ENCODE peak calls at places on chromosomes 16 and 17, in eight cellular contexts. M is choroid plexus epithelial cell; J is CD8-positive, alpha-beta T cell; L is dorsolateral prefrontal cortex; T is cardiac muscle cell; N is colonic mucosa; V is A549; Z is naive thymus-derived CD4-positive, alpha-beta T cell. C is an unnamed sample.

GRCh38 chr17:40090234-40091111 is 9.9 kb downstream of the NR1D1 start:
- DNase-seq in M (no peak), J (no peak), L (no peak), T (no peak), N (no peak), V (no peak), Z (no peak), C (no peak)

GRCh38 chr16:68778551-68779231 is 41.6 kb downstream of the CDH1 start:
- DNase-seq in M (peak; percentile 32), J (no peak), L (no peak), T (no peak), N (peak; percentile 43), V (no peak), Z (no peak), C (no peak)

GRCh38 chr17:36055921-36056320 is 8.2 kb upstream of the CCL18 start:
- DNase-seq in M (no peak), J (no peak), L (no peak), T (no peak), N (no peak), V (no peak), Z (no peak), C (no peak)

GRCh38 chr17:12074346-12074745 is 53.7 kb downstream of the MAP2K4 start:
- DNase-seq in M (no peak), J (no peak), L (no peak), T (no peak), N (no peak), V (no peak), Z (no peak), C (no peak)

GRCh38 chr17:13513039-13513405 is 88.7 kb downstream of the HS3ST3A1 start:
- DNase-seq in M (peak; percentile 64), J (no peak), L (no peak), T (peak; percentile 71), N (no peak), V (no peak), Z (no peak), C (no peak)

GRCh38 chr16:88628512-88628974 is 9.8 kb upstream of the IL17C start:
- DNase-seq in M (peak; percentile 26), J (no peak), L (no peak), T (peak; percentile 20), N (no peak), V (peak; percentile 54), Z (no peak), C (no peak)

GRCh38 chr17:77526728-77527355 is 386.1 kb downstream of the SEC14L1 start:
- DNase-seq in M (no peak), J (no peak), L (peak; percentile 51), T (no peak), N (no peak), V (no peak), Z (no peak), C (no peak)

GRCh38 chr16:380837-381787 is 666 bp downstream of the PGAP6 start:
- DNase-seq in M (no peak), J (no peak), L (no peak), T (no peak), N (peak; percentile 55), V (no peak), Z (no peak), C (no peak)

GRCh38 chr16:51851111-51851510 is 695.8 kb downstream of the TOX3 start:
- DNase-seq in M (no peak), J (no peak), L (no peak), T (no peak), N (no peak), V (no peak), Z (no peak), C (no peak)

GRCh38 chr17:7748098-7748775 is 30.7 kb downstream of the DNAH2 start:
- DNase-seq in M (peak; percentile 55), J (no peak), L (no peak), T (peak; percentile 88), N (no peak), V (no peak), Z (no peak), C (peak; percentile 14)

GRCh38 chr16:23365602-23366240 is 63.6 kb downstream of the SCNN1B start:
- DNase-seq in M (no peak), J (no peak), L (no peak), T (peak; percentile 2), N (no peak), V (peak; percentile 40), Z (no peak), C (no peak)

GRCh38 chr16:750454-750853 is 9.7 kb upstream of the CIAO3 start:
- DNase-seq in M (no peak), J (no peak), L (no peak), T (no peak), N (no peak), V (no peak), Z (no peak), C (no peak)

GRCh38 chr17:62692721-62693431 is 65.4 kb downstream of the MRC2 start:
- DNase-seq in M (peak; percentile 50), J (no peak), L (no peak), T (peak; percentile 54), N (no peak), V (peak; percentile 51), Z (no peak), C (no peak)

GRCh38 chr17:50952889-50953288 is 86.7 kb upstream of the TOB1 start:
- DNase-seq in M (no peak), J (no peak), L (peak; percentile 31), T (no peak), N (no peak), V (no peak), Z (no peak), C (no peak)

GRCh38 chr16:19810817-19811731 is 73.6 kb downstream of the GPRC5B start:
- DNase-seq in M (peak; percentile 88), J (no peak), L (no peak), T (peak; percentile 84), N (no peak), V (peak; percentile 88), Z (no peak), C (peak; percentile 84)

GRCh38 chr16:82653550-82654511 is 27.1 kb downstream of the CDH13 start:
- DNase-seq in M (peak; percentile 96), J (peak; percentile 18), L (no peak), T (peak; percentile 91), N (no peak), V (peak; percentile 66), Z (peak; percentile 43), C (peak; percentile 92)

GRCh38 chr16:69201291-69201690 is 14.3 kb downstream of the SNTB2 start:
- DNase-seq in M (no peak), J (no peak), L (no peak), T (no peak), N (no peak), V (no peak), Z (no peak), C (no peak)

GRCh38 chr17:78356163-78356713 is 3.6 kb downstream of the SOCS3 start:
- DNase-seq in M (peak; percentile 94), J (peak; percentile 69), L (no peak), T (peak; percentile 71), N (peak; percentile 45), V (peak; percentile 87), Z (peak; percentile 95), C (peak; percentile 98)

GRCh38 chr17:45127209-45127582 is 5.1 kb downstream of the PLCD3 start:
- DNase-seq in M (no peak), J (no peak), L (no peak), T (no peak), N (peak; percentile 72), V (peak; percentile 59), Z (no peak), C (no peak)

GRCh38 chr16:2717360-2718263 is 2.4 kb downstream of the PRSS27 start:
- DNase-seq in M (no peak), J (no peak), L (no peak), T (no peak), N (no peak), V (no peak), Z (no peak), C (no peak)
- H3K4me3 ChIP-seq in M (no peak overlapping the region), J (no peak overlapping the region), L (no peak overlapping the region), T (no peak overlapping the region), N (no peak overlapping the region), V (no peak overlapping the region), Z (no peak overlapping the region), C (no peak overlapping the region)

DNA sequence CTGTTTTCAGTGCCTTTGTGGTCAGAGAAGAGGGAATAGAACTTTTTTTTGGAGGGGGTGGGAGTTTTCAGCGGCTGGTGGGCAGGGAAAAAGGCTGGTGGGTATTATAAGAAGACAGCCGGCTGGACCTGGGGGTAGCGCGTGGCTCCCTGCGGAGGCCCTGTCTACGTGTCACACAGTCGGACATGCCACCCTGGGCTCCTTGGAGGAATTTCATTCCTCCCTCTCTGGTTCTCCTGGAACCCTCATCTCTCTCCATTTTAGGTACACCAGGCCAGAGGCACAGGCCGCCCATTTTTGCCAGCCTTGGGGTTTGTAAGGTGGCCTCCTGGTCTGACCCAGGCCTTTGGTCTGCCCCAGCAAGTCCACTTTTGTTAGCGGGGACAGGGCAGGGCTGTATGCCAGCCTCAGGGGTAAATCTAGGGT is 908 bp downstream of the FKBP10 start:
- DNase-seq in M (no peak), J (no peak), L (no peak), T (no peak), N (no peak), V (no peak), Z (no peak), C (no peak)
- H3K4me3 ChIP-seq in M (peak overlapping the region; percentile 83), J (no peak overlapping the region), L (peak overlapping the region; percentile 82), T (peak overlapping the region; percentile 92), N (no peak overlapping the region), V (peak overlapping the region; percentile 79), Z (no peak overlapping the region), C (peak overlapping the region; percentile 93)

GRCh38 chr16:11707679-11708197 is 34.9 kb downstream of the TXNDC11 start:
- DNase-seq in M (no peak), J (no peak), L (no peak), T (no peak), N (no peak), V (no peak), Z (no peak), C (no peak)

GRCh38 chr16:11706180-11706742 is 36.4 kb downstream of the TXNDC11 start:
- DNase-seq in M (peak; percentile 49), J (no peak), L (no peak), T (no peak), N (no peak), V (no peak), Z (no peak), C (no peak)

GRCh38 chr16:11711662-11712061 is 31.0 kb downstream of the TXNDC11 start:
- DNase-seq in M (no peak), J (no peak), L (no peak), T (no peak), N (no peak), V (no peak), Z (no peak), C (no peak)

GRCh38 chr16:11705311-11705710 is 37.1 kb downstream of the SNN start:
- DNase-seq in M (no peak), J (no peak), L (no peak), T (no peak), N (no peak), V (no peak), Z (no peak), C (no peak)

DNA sequence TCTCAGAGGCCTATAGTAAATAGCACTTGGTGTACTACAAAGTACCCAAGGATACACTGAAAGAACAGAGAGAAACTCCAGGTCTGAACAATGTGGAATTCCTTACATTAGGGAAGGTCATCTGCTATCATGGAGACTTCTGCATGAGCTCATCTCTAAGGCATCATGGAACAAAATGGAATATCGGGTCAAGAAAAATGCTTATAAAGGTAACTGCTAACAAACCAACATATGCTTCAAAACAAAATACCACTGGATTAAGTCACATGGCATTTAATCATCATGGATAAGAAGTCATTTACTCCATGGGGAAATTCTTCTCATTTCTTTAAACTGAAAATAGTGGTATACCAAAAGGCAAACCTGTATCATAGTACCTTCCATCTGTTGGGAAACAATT is 34.2 kb downstream of the TXNDC11 start:
- DNase-seq in M (peak; percentile 47), J (no peak), L (no peak), T (peak; percentile 23), N (no peak), V (no peak), Z (no peak), C (peak; percentile 45)
- H3K4me3 ChIP-seq in M (no peak overlapping the region), J (no peak overlapping the region), L (no peak overlapping the region), T (no peak overlapping the region), N (no peak overlapping the region), V (no peak overlapping the region), Z (no peak overlapping the region), C (no peak overlapping the region)

GRCh38 chr17:16491703-16492612 is at the start of gene LRRC75A:
- DNase-seq in M (no peak), J (peak; percentile 33), L (no peak), T (peak; percentile 39), N (peak; percentile 57), V (no peak), Z (peak; percentile 42), C (no peak)
- H3K4me3 ChIP-seq in M (peak within 1 kb of the TSS; percentile 49), J (peak within 1 kb of the TSS; percentile 56), L (peak within 1 kb of the TSS; percentile 70), T (peak within 1 kb of the TSS; percentile 80), N (peak within 1 kb of the TSS; percentile 79), V (peak within 1 kb of the TSS; percentile 94), Z (peak within 1 kb of the TSS; percentile 51), C (peak within 1 kb of the TSS; percentile 37)